ENCODE peak calls at places on chromosomes 7 and 10, in four cellular contexts. One of them, this sample, is unnamed.

GRCh38 chr10:13386021-13386420 is 37.9 kb upstream of the SEPHS1 start:
- DNase-seq in iris pigment epithelial cell: no peak
- DNase-seq in stimulated activated effector memory CD8-positive, alpha-beta T cell treated with anti-CD3 and anti-CD28 coated beads, Interleukin-12 subunit alpha, Interleukin-12 subunit beta, amount 100 ng/mL, for 72 hours: no peak
- DNase-seq in activated naive CD8-positive, alpha-beta T cell treated with anti-CD3 and anti-CD28 coated beads for 36 hours: no peak
- DNase-seq in this sample: no peak

GRCh38 chr10:71761541-71762113 is 11.7 kb downstream of the VSIR start:
- DNase-seq in iris pigment epithelial cell: no peak
- DNase-seq in stimulated activated effector memory CD8-positive, alpha-beta T cell treated with anti-CD3 and anti-CD28 coated beads, Interleukin-12 subunit alpha, Interleukin-12 subunit beta, amount 100 ng/mL, for 72 hours: no peak
- DNase-seq in activated naive CD8-positive, alpha-beta T cell treated with anti-CD3 and anti-CD28 coated beads for 36 hours: no peak
- DNase-seq in this sample: no peak

GRCh38 chr10:78657622-78658165 is 411.1 kb upstream of the ZMIZ1 start:
- DNase-seq in iris pigment epithelial cell: peak
- DNase-seq in stimulated activated effector memory CD8-positive, alpha-beta T cell treated with anti-CD3 and anti-CD28 coated beads, Interleukin-12 subunit alpha, Interleukin-12 subunit beta, amount 100 ng/mL, for 72 hours: peak
- DNase-seq in activated naive CD8-positive, alpha-beta T cell treated with anti-CD3 and anti-CD28 coated beads for 36 hours: peak
- DNase-seq in this sample: peak

GRCh38 chr7:73681031-73681430 is 2.2 kb downstream of the DNAJC30 start:
- DNase-seq in iris pigment epithelial cell: peak
- DNase-seq in stimulated activated effector memory CD8-positive, alpha-beta T cell treated with anti-CD3 and anti-CD28 coated beads, Interleukin-12 subunit alpha, Interleukin-12 subunit beta, amount 100 ng/mL, for 72 hours: no peak
- DNase-seq in activated naive CD8-positive, alpha-beta T cell treated with anti-CD3 and anti-CD28 coated beads for 36 hours: no peak
- DNase-seq in this sample: no peak

GRCh38 chr10:32957341-32958084 is 517 bp downstream of the ITGB1 start:
- DNase-seq in iris pigment epithelial cell: no peak
- DNase-seq in stimulated activated effector memory CD8-positive, alpha-beta T cell treated with anti-CD3 and anti-CD28 coated beads, Interleukin-12 subunit alpha, Interleukin-12 subunit beta, amount 100 ng/mL, for 72 hours: peak
- DNase-seq in activated naive CD8-positive, alpha-beta T cell treated with anti-CD3 and anti-CD28 coated beads for 36 hours: peak
- DNase-seq in this sample: peak

GRCh38 chr7:12212051-12212485 is 974 bp downstream of the TMEM106B start:
- DNase-seq in iris pigment epithelial cell: peak
- DNase-seq in stimulated activated effector memory CD8-positive, alpha-beta T cell treated with anti-CD3 and anti-CD28 coated beads, Interleukin-12 subunit alpha, Interleukin-12 subunit beta, amount 100 ng/mL, for 72 hours: no peak
- DNase-seq in activated naive CD8-positive, alpha-beta T cell treated with anti-CD3 and anti-CD28 coated beads for 36 hours: no peak
- DNase-seq in this sample: no peak

GRCh38 chr7:95324396-95324795 is at the start of gene PON1:
- DNase-seq in iris pigment epithelial cell: no peak
- DNase-seq in stimulated activated effector memory CD8-positive, alpha-beta T cell treated with anti-CD3 and anti-CD28 coated beads, Interleukin-12 subunit alpha, Interleukin-12 subunit beta, amount 100 ng/mL, for 72 hours: no peak
- DNase-seq in activated naive CD8-positive, alpha-beta T cell treated with anti-CD3 and anti-CD28 coated beads for 36 hours: peak
- DNase-seq in this sample: no peak

GRCh38 chr10:79184141-79184625 is 115.4 kb downstream of the ZMIZ1 start:
- DNase-seq in iris pigment epithelial cell: peak
- DNase-seq in stimulated activated effector memory CD8-positive, alpha-beta T cell treated with anti-CD3 and anti-CD28 coated beads, Interleukin-12 subunit alpha, Interleukin-12 subunit beta, amount 100 ng/mL, for 72 hours: no peak
- DNase-seq in activated naive CD8-positive, alpha-beta T cell treated with anti-CD3 and anti-CD28 coated beads for 36 hours: no peak
- DNase-seq in this sample: no peak

GRCh38 chr10:121631296-121631695 is 33.1 kb upstream of the FGFR2 start:
- DNase-seq in iris pigment epithelial cell: no peak
- DNase-seq in stimulated activated effector memory CD8-positive, alpha-beta T cell treated with anti-CD3 and anti-CD28 coated beads, Interleukin-12 subunit alpha, Interleukin-12 subunit beta, amount 100 ng/mL, for 72 hours: no peak
- DNase-seq in activated naive CD8-positive, alpha-beta T cell treated with anti-CD3 and anti-CD28 coated beads for 36 hours: no peak
- DNase-seq in this sample: no peak

GRCh38 chr10:119348516-119349240 is 141.3 kb downstream of the GRK5 start:
- DNase-seq in iris pigment epithelial cell: peak
- DNase-seq in stimulated activated effector memory CD8-positive, alpha-beta T cell treated with anti-CD3 and anti-CD28 coated beads, Interleukin-12 subunit alpha, Interleukin-12 subunit beta, amount 100 ng/mL, for 72 hours: no peak
- DNase-seq in activated naive CD8-positive, alpha-beta T cell treated with anti-CD3 and anti-CD28 coated beads for 36 hours: no peak
- DNase-seq in this sample: peak

GRCh38 chr10:112774210-112774609 is 175.8 kb upstream of the TCF7L2 start:
- DNase-seq in iris pigment epithelial cell: no peak
- DNase-seq in stimulated activated effector memory CD8-positive, alpha-beta T cell treated with anti-CD3 and anti-CD28 coated beads, Interleukin-12 subunit alpha, Interleukin-12 subunit beta, amount 100 ng/mL, for 72 hours: no peak
- DNase-seq in activated naive CD8-positive, alpha-beta T cell treated with anti-CD3 and anti-CD28 coated beads for 36 hours: no peak
- DNase-seq in this sample: no peak

GRCh38 chr10:67385089-67385488 is 310.9 kb downstream of the CTNNA3 start:
- DNase-seq in iris pigment epithelial cell: no peak
- DNase-seq in stimulated activated effector memory CD8-positive, alpha-beta T cell treated with anti-CD3 and anti-CD28 coated beads, Interleukin-12 subunit alpha, Interleukin-12 subunit beta, amount 100 ng/mL, for 72 hours: no peak
- DNase-seq in activated naive CD8-positive, alpha-beta T cell treated with anti-CD3 and anti-CD28 coated beads for 36 hours: no peak
- DNase-seq in this sample: no peak

GRCh38 chr10:37101261-37101660 is 24.1 kb upstream of the ANKRD30A start:
- DNase-seq in iris pigment epithelial cell: no peak
- DNase-seq in stimulated activated effector memory CD8-positive, alpha-beta T cell treated with anti-CD3 and anti-CD28 coated beads, Interleukin-12 subunit alpha, Interleukin-12 subunit beta, amount 100 ng/mL, for 72 hours: no peak
- DNase-seq in activated naive CD8-positive, alpha-beta T cell treated with anti-CD3 and anti-CD28 coated beads for 36 hours: no peak
- DNase-seq in this sample: no peak

GRCh38 chr7:24741691-24742639 is 15.3 kb downstream of the GSDME start:
- DNase-seq in iris pigment epithelial cell: peak
- DNase-seq in stimulated activated effector memory CD8-positive, alpha-beta T cell treated with anti-CD3 and anti-CD28 coated beads, Interleukin-12 subunit alpha, Interleukin-12 subunit beta, amount 100 ng/mL, for 72 hours: no peak
- DNase-seq in activated naive CD8-positive, alpha-beta T cell treated with anti-CD3 and anti-CD28 coated beads for 36 hours: no peak
- DNase-seq in this sample: no peak

GRCh38 chr10:110725809-110726641 is 81.9 kb downstream of the RBM20 start:
- DNase-seq in iris pigment epithelial cell: peak
- DNase-seq in stimulated activated effector memory CD8-positive, alpha-beta T cell treated with anti-CD3 and anti-CD28 coated beads, Interleukin-12 subunit alpha, Interleukin-12 subunit beta, amount 100 ng/mL, for 72 hours: no peak
- DNase-seq in activated naive CD8-positive, alpha-beta T cell treated with anti-CD3 and anti-CD28 coated beads for 36 hours: no peak
- DNase-seq in this sample: no peak

GRCh38 chr7:12749069-12749468 is 61.6 kb downstream of the ARL4A start:
- DNase-seq in iris pigment epithelial cell: no peak
- DNase-seq in stimulated activated effector memory CD8-positive, alpha-beta T cell treated with anti-CD3 and anti-CD28 coated beads, Interleukin-12 subunit alpha, Interleukin-12 subunit beta, amount 100 ng/mL, for 72 hours: no peak
- DNase-seq in activated naive CD8-positive, alpha-beta T cell treated with anti-CD3 and anti-CD28 coated beads for 36 hours: no peak
- DNase-seq in this sample: no peak

GRCh38 chr10:13853854-13854253 is 267.1 kb downstream of the PRPF18 start:
- DNase-seq in iris pigment epithelial cell: peak
- DNase-seq in stimulated activated effector memory CD8-positive, alpha-beta T cell treated with anti-CD3 and anti-CD28 coated beads, Interleukin-12 subunit alpha, Interleukin-12 subunit beta, amount 100 ng/mL, for 72 hours: no peak
- DNase-seq in activated naive CD8-positive, alpha-beta T cell treated with anti-CD3 and anti-CD28 coated beads for 36 hours: no peak
- DNase-seq in this sample: no peak

GRCh38 chr7:13827716-13828115 is 161.8 kb downstream of the ETV1 start:
- DNase-seq in iris pigment epithelial cell: no peak
- DNase-seq in stimulated activated effector memory CD8-positive, alpha-beta T cell treated with anti-CD3 and anti-CD28 coated beads, Interleukin-12 subunit alpha, Interleukin-12 subunit beta, amount 100 ng/mL, for 72 hours: no peak
- DNase-seq in activated naive CD8-positive, alpha-beta T cell treated with anti-CD3 and anti-CD28 coated beads for 36 hours: no peak
- DNase-seq in this sample: no peak

GRCh38 chr10:123742751-123743440 is 76.7 kb downstream of the GPR26 start:
- DNase-seq in iris pigment epithelial cell: no peak
- DNase-seq in stimulated activated effector memory CD8-positive, alpha-beta T cell treated with anti-CD3 and anti-CD28 coated beads, Interleukin-12 subunit alpha, Interleukin-12 subunit beta, amount 100 ng/mL, for 72 hours: no peak
- DNase-seq in activated naive CD8-positive, alpha-beta T cell treated with anti-CD3 and anti-CD28 coated beads for 36 hours: no peak
- DNase-seq in this sample: no peak

GRCh38 chr10:28411648-28412047 is 108.8 kb upstream of the MPP7 start:
- DNase-seq in iris pigment epithelial cell: no peak
- DNase-seq in stimulated activated effector memory CD8-positive, alpha-beta T cell treated with anti-CD3 and anti-CD28 coated beads, Interleukin-12 subunit alpha, Interleukin-12 subunit beta, amount 100 ng/mL, for 72 hours: no peak
- DNase-seq in activated naive CD8-positive, alpha-beta T cell treated with anti-CD3 and anti-CD28 coated beads for 36 hours: peak
- DNase-seq in this sample: no peak

GRCh38 chr7:150963707-150964559 is 14.2 kb downstream of the KCNH2 start:
- DNase-seq in iris pigment epithelial cell: no peak
- DNase-seq in stimulated activated effector memory CD8-positive, alpha-beta T cell treated with anti-CD3 and anti-CD28 coated beads, Interleukin-12 subunit alpha, Interleukin-12 subunit beta, amount 100 ng/mL, for 72 hours: no peak
- DNase-seq in activated naive CD8-positive, alpha-beta T cell treated with anti-CD3 and anti-CD28 coated beads for 36 hours: no peak
- DNase-seq in this sample: no peak

GRCh38 chr7:155858521-155859061 is 46.3 kb upstream of the SHH start:
- DNase-seq in iris pigment epithelial cell: peak
- DNase-seq in stimulated activated effector memory CD8-positive, alpha-beta T cell treated with anti-CD3 and anti-CD28 coated beads, Interleukin-12 subunit alpha, Interleukin-12 subunit beta, amount 100 ng/mL, for 72 hours: no peak
- DNase-seq in activated naive CD8-positive, alpha-beta T cell treated with anti-CD3 and anti-CD28 coated beads for 36 hours: no peak
- DNase-seq in this sample: no peak

GRCh38 chr10:101063548-101064414 is 2.0 kb downstream of the KAZALD1 start:
- DNase-seq in iris pigment epithelial cell: no peak
- DNase-seq in stimulated activated effector memory CD8-positive, alpha-beta T cell treated with anti-CD3 and anti-CD28 coated beads, Interleukin-12 subunit alpha, Interleukin-12 subunit beta, amount 100 ng/mL, for 72 hours: no peak
- DNase-seq in activated naive CD8-positive, alpha-beta T cell treated with anti-CD3 and anti-CD28 coated beads for 36 hours: no peak
- DNase-seq in this sample: no peak

GRCh38 chr7:102433319-102434038 is at the start of gene ORAI2:
- DNase-seq in iris pigment epithelial cell: peak
- DNase-seq in stimulated activated effector memory CD8-positive, alpha-beta T cell treated with anti-CD3 and anti-CD28 coated beads, Interleukin-12 subunit alpha, Interleukin-12 subunit beta, amount 100 ng/mL, for 72 hours: peak
- DNase-seq in activated naive CD8-positive, alpha-beta T cell treated with anti-CD3 and anti-CD28 coated beads for 36 hours: peak
- DNase-seq in this sample: peak

GRCh38 chr10:117680611-117681010 is 138.1 kb downstream of the EMX2 start:
- DNase-seq in iris pigment epithelial cell: no peak
- DNase-seq in stimulated activated effector memory CD8-positive, alpha-beta T cell treated with anti-CD3 and anti-CD28 coated beads, Interleukin-12 subunit alpha, Interleukin-12 subunit beta, amount 100 ng/mL, for 72 hours: no peak
- DNase-seq in activated naive CD8-positive, alpha-beta T cell treated with anti-CD3 and anti-CD28 coated beads for 36 hours: no peak
- DNase-seq in this sample: no peak